ENCODE peak calls at places on chromosomes 6 and 20, in five cellular contexts. I is H9, G is neuronal stem cell, M is H1, H is trophoblast cell. W is an unnamed sample.

GRCh38 chr20:10225439-10226080 is 6.9 kb downstream of the SNAP25 start:
- DNase-seq in M (no peak), G (no peak), H (no peak), I (no peak), W (no peak)

GRCh38 chr6:71400852-71401251 is 112.2 kb downstream of the OGFRL1 start:
- DNase-seq in M (no peak), H (no peak), I (no peak), G (no peak), W (no peak)

GRCh38 chr6:166162599-166163342 is 4.9 kb downstream of the TBXT start:
- DNase-seq in I (no peak), M (no peak), H (no peak), G (no peak), W (no peak)

GRCh38 chr6:132261354-132261753 is 139.9 kb downstream of the MOXD1 start:
- DNase-seq in I (no peak), M (no peak), G (no peak), H (no peak), W (no peak)

GRCh38 chr20:59948828-59949720 is 8.9 kb downstream of the FAM217B start:
- DNase-seq in I (no peak), H (no peak), G (no peak), M (no peak), W (peak)

GRCh38 chr20:1816384-1817381 is 78.5 kb upstream of the SIRPA start:
- DNase-seq in G (no peak), I (peak), M (no peak), H (no peak), W (peak)

GRCh38 chr20:4949833-4950178 is 51.5 kb downstream of the SLC23A2 start:
- DNase-seq in H (peak), I (no peak), M (no peak), G (no peak), W (peak)

GRCh38 chr20:40582531-40582930 is 106.5 kb downstream of the MAFB start:
- DNase-seq in G (no peak), I (no peak), M (no peak), H (no peak), W (no peak)

GRCh38 chr20:10531848-10532247 is 96.7 kb downstream of the SLX4IP start:
- DNase-seq in G (no peak), H (no peak), I (no peak), M (no peak), W (peak)

GRCh38 chr6:137536104-137536773 is 42.0 kb upstream of the OLIG3 start:
- DNase-seq in I (no peak), H (no peak), M (no peak), G (no peak), W (no peak)

GRCh38 chr6:142763205-142763604 is 181.8 kb downstream of the HIVEP2 start:
- DNase-seq in G (no peak), I (no peak), H (peak), M (no peak), W (no peak)

DNA sequence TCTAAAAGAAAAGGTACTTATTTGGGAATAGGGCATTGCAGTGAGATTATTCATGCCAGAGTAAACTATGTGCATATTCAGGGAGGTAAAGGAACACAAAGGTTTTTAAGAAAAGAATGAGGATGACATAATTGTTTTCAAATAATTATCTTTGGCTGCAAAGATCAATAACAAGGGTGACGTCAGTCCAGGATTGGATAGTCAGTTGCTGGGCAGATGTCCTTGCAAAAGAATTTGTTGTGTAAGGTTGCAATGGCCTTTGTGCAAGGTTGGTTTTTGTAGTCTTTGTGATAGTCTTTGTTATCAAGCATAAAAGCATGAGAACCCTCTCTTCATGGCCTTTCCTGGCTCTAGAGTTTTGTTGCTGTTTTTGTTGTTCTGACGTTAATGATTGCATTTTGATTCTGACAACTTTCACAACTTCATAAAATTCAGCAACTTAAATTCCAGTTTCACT is 17.7 kb downstream of the LOC128125822 start:
- DNase-seq in H (no peak), G (no peak), I (no peak), M (no peak), W (no peak)
- H2BK12ac ChIP-seq in H (no peak), G (no peak), I (no peak), M (no peak), W (no peak)

GRCh38 chr6:108763931-108764579 is 84.2 kb upstream of the ARMC2 start:
- DNase-seq in H (no peak), I (no peak), G (no peak), M (no peak), W (no peak)
- H3K27ac ChIP-seq in H (no peak), I (no peak), G (no peak), M (no peak), W (no peak)

GRCh38 chr20:18793625-18794427 is 19.8 kb upstream of the SCP2D1 start:
- DNase-seq in M (peak), I (peak), G (peak), H (peak), W (peak)
- H4K8ac ChIP-seq in M (no peak), I (no peak), G (no peak), H (peak), W (peak)

DNA sequence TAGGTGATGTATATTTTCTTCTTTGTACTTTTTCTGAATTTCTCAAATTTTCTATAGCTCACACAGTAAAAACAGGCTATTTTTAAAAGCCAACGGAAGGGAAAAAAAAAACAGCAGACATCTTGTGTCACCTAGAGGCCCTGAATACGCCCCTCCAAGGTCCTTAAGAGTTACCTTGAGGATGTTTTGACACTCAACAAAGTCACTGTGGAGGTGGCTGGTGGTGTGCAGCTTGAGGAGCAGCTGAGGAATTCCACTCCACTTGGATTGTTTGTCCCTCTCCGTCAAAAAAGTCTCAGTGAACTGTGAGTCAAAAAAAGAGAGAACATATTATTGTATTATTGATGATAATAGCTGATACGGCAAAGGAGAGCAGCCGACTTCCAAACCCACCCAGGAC is 14.7 kb downstream of the TRPC4AP start:
- DNase-seq in M (no peak), H (no peak), I (no peak), G (no peak), W (no peak)
- H2BK12ac ChIP-seq in M (no peak), H (no peak), I (no peak), G (no peak), W (no peak)

GRCh38 chr20:44703183-44703925 is 11.8 kb upstream of the CCN5 start:
- DNase-seq in M (no peak), G (no peak), I (no peak), H (no peak), W (no peak)
- H3K27ac ChIP-seq in M (no peak), G (no peak), I (no peak), H (no peak), W (peak)

GRCh38 chr20:25355866-25356265 is 34.8 kb downstream of the ABHD12 start:
- DNase-seq in G (no peak), M (no peak), H (no peak), I (no peak), W (no peak)

GRCh38 chr20:25353754-25354705 is 36.6 kb downstream of the ABHD12 start:
- DNase-seq in H (no peak), M (no peak), G (peak), I (no peak), W (peak)

GRCh38 chr20:25355191-25355590 is 35.4 kb downstream of the ABHD12 start:
- DNase-seq in M (no peak), H (no peak), I (no peak), G (no peak), W (no peak)

GRCh38 chr20:25352746-25353145 is 37.9 kb downstream of the ABHD12 start:
- DNase-seq in I (no peak), M (no peak), H (no peak), G (no peak), W (no peak)

GRCh38 chr20:25353368-25353753 is 37.3 kb downstream of the ABHD12 start:
- DNase-seq in I (no peak), M (no peak), H (no peak), G (no peak), W (no peak)
- H4K8ac ChIP-seq in I (no peak), M (no peak), H (no peak), G (no peak), W (no peak)

DNA sequence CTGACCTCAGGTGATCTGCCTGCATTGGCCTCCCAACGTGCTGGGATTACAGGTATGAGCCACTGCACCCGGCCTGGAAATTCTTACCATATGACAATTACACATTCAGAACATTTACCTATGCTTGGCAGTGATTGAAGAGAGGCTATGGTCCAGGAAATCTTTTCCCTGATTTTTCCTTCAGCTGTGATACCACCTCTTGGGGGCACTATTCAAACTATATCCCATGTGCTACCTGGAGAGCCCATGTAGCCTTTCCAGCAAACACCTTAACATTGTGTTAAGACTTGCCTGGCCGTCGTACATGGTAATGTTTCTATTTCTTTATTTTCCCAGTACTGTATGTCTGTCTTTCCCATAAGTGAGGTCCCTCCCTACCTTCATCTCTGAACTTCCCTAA is 61.7 kb upstream of the C20orf144 start:
- DNase-seq in H (no peak), I (no peak), G (no peak), M (no peak), W (no peak)
- H2BK12ac ChIP-seq in H (no peak), I (no peak), G (no peak), M (no peak), W (no peak)

W was measured in mesenchymal stem cell.